ENCODE peak calls at places on chromosome 3, in seven cellular contexts. V is cardiac fibroblast, G is HFF-Myc, T is OCI-LY7, I is breast epithelium, R is GM12878, E is AG09309. U is an unnamed sample.

GRCh38 chr3:129001817-129002572 is 891 bp downstream of the EFCC1 start:
- DNase-seq in E (no peak), R (no peak), V (no peak), T (peak), I (no peak), G (no peak), U (no peak)

GRCh38 chr3:41498847-41499246 is 299.5 kb downstream of the CTNNB1 start:
- DNase-seq in I (no peak), V (no peak), E (no peak), R (no peak), T (no peak), G (no peak), U (no peak)

GRCh38 chr3:195094211-195094921 is 176.6 kb downstream of the XXYLT1 start:
- DNase-seq in V (no peak), T (peak), I (no peak), G (no peak), R (peak), E (no peak), U (peak)

GRCh38 chr3:132006605-132007204 is 28.1 kb downstream of the CPNE4 start:
- DNase-seq in V (peak), T (peak), G (no peak), E (no peak), R (no peak), I (no peak), U (no peak)

GRCh38 chr3:36663666-36664291 is 100.6 kb downstream of the DCLK3 start:
- DNase-seq in I (no peak), E (no peak), R (no peak), G (no peak), V (peak), T (no peak), U (no peak)

GRCh38 chr3:11907667-11908660 is 61.3 kb upstream of the TAMM41 start:
- DNase-seq in G (no peak), I (no peak), R (no peak), E (no peak), V (no peak), T (no peak), U (no peak)

GRCh38 chr3:13620776-13621365 is 71.9 kb downstream of the FBLN2 start:
- DNase-seq in G (no peak), V (no peak), I (no peak), R (no peak), T (no peak), E (no peak), U (no peak)

GRCh38 chr3:131712662-131713061 is 209.9 kb upstream of the MRPL3 start:
- DNase-seq in E (no peak), V (no peak), I (no peak), R (no peak), T (no peak), G (no peak), U (no peak)

GRCh38 chr3:132615911-132616310 is 18.8 kb downstream of the ACKR4 start:
- DNase-seq in G (no peak), V (peak), T (no peak), I (no peak), R (no peak), E (no peak), U (no peak)

GRCh38 chr3:146117406-146118285 is 43.3 kb downstream of the PLOD2 start:
- DNase-seq in R (no peak), V (peak), I (no peak), T (no peak), E (peak), G (peak), U (no peak)

GRCh38 chr3:3141939-3142338 is 15.2 kb downstream of the TRNT1 start:
- DNase-seq in T (no peak), R (no peak), G (no peak), V (no peak), E (no peak), I (no peak), U (no peak)

GRCh38 chr3:143209715-143210059 is 90.1 kb downstream of the CHST2 start:
- DNase-seq in E (no peak), R (no peak), V (no peak), T (no peak), G (no peak), I (no peak), U (no peak)

GRCh38 chr3:15519096-15519495 is 2.4 kb downstream of the COLQ start:
- DNase-seq in V (no peak), E (no peak), T (no peak), I (no peak), G (no peak), R (no peak), U (no peak)

GRCh38 chr3:144770813-144771400 is 799.3 kb downstream of the DIPK2A start:
- DNase-seq in G (peak), E (peak), T (no peak), R (no peak), V (peak), I (no peak), U (no peak)

GRCh38 chr3:170220871-170221270 is 1.4 kb upstream of the PRKCI start:
- DNase-seq in V (peak), I (no peak), R (no peak), T (no peak), G (no peak), E (no peak), U (no peak)

GRCh38 chr3:12187448-12188327 is 29.0 kb upstream of the TIMP4 start:
- DNase-seq in I (no peak), R (peak), V (peak), E (no peak), T (no peak), G (no peak), U (peak)

GRCh38 chr3:159882784-159883779 is 105.6 kb upstream of the IL12A start:
- DNase-seq in V (peak), R (no peak), I (no peak), G (peak), T (no peak), E (no peak), U (no peak)

GRCh38 chr3:128784228-128784627 is 58.2 kb downstream of the RAB7A start:
- DNase-seq in V (no peak), T (peak), G (no peak), E (no peak), R (no peak), I (no peak), U (no peak)

GRCh38 chr3:110376119-110376518 is 695.5 kb upstream of the NECTIN3 start:
- DNase-seq in V (no peak), R (no peak), I (no peak), T (no peak), G (no peak), E (no peak), U (no peak)

GRCh38 chr3:106758459-106758858 is 618.8 kb upstream of the CCDC54 start:
- DNase-seq in R (no peak), E (no peak), I (no peak), V (no peak), G (no peak), T (no peak), U (no peak)

GRCh38 chr3:13708871-13709595 is 160.1 kb downstream of the FBLN2 start:
- DNase-seq in G (no peak), E (no peak), T (no peak), V (no peak), R (no peak), I (no peak), U (no peak)

GRCh38 chr3:119294889-119295769 is 946 bp downstream of the ARHGAP31 start:
- DNase-seq in G (no peak), E (no peak), V (peak), R (no peak), I (no peak), T (peak), U (peak)

GRCh38 chr3:56816061-56816460 is 14.3 kb upstream of the ARHGEF3 start:
- DNase-seq in T (no peak), R (no peak), E (no peak), I (no peak), G (no peak), V (no peak), U (no peak)

GRCh38 chr3:56469141-56469540 is 874 bp upstream of the ERC2 start:
- DNase-seq in R (no peak), G (no peak), T (no peak), V (no peak), I (no peak), E (no peak), U (no peak)

GRCh38 chr3:86180696-86181095 is 810.3 kb downstream of the VGLL3 start:
- DNase-seq in V (no peak), G (no peak), R (no peak), I (no peak), T (no peak), E (no peak), U (no peak)

GRCh38 chr3:9875448-9875847 is 4.6 kb downstream of the CIDEC start:
- DNase-seq in V (no peak), T (no peak), R (no peak), G (no peak), I (no peak), E (no peak), U (no peak)

GRCh38 chr3:105653868-105654267 is 214.9 kb downstream of the CBLB start:
- DNase-seq in V (no peak), G (no peak), R (no peak), E (no peak), T (no peak), I (no peak), U (no peak)

GRCh38 chr3:71441217-71441924 is 142.2 kb downstream of the FOXP1 start:
- DNase-seq in T (no peak), V (no peak), R (no peak), E (no peak), I (no peak), G (no peak), U (no peak)

GRCh38 chr3:34008191-34008590 is 209.8 kb downstream of the PDCD6IP start:
- DNase-seq in R (no peak), V (peak), T (peak), E (no peak), I (no peak), G (no peak), U (no peak)

GRCh38 chr3:155391104-155391503 is 97.6 kb upstream of the STRIT1 start:
- DNase-seq in V (peak), I (no peak), R (no peak), G (peak), E (peak), T (no peak), U (no peak)

GRCh38 chr3:106191913-106192312 is 323.1 kb upstream of the CBLB start:
- DNase-seq in I (no peak), G (no peak), E (no peak), V (no peak), R (no peak), T (no peak), U (no peak)

GRCh38 chr3:143288944-143289343 is 169.4 kb downstream of the CHST2 start:
- DNase-seq in R (no peak), I (no peak), V (no peak), G (no peak), E (no peak), T (no peak), U (no peak)

GRCh38 chr3:65584002-65584401 is 454.7 kb downstream of the MAGI1 start:
- DNase-seq in G (no peak), V (no peak), E (no peak), T (no peak), R (no peak), I (no peak), U (no peak)

GRCh38 chr3:132606085-132606484 is 9.0 kb downstream of the ACKR4 start:
- DNase-seq in E (no peak), I (no peak), R (no peak), T (no peak), V (peak), G (no peak), U (no peak)

GRCh38 chr3:40851836-40852235 is 327.1 kb downstream of the ZNF621 start:
- DNase-seq in R (no peak), E (no peak), V (no peak), G (no peak), I (no peak), T (no peak), U (no peak)

GRCh38 chr3:46695177-46695961 is 1.9 kb upstream of the ALS2CL start:
- DNase-seq in R (no peak), V (peak), G (no peak), E (no peak), T (peak), I (no peak), U (peak)

GRCh38 chr3:159624616-159625015 is 364.0 kb upstream of the IL12A start:
- DNase-seq in V (no peak), I (no peak), R (no peak), E (no peak), G (no peak), T (no peak), U (no peak)

GRCh38 chr3:187185759-187186158 is 11.5 kb upstream of the RTP1 start:
- DNase-seq in G (no peak), T (no peak), E (no peak), R (no peak), I (no peak), V (no peak), U (no peak)

GRCh38 chr3:29693863-29694262 is 413.0 kb downstream of the RBMS3 start:
- DNase-seq in R (no peak), V (peak), G (peak), I (no peak), E (peak), T (no peak), U (no peak)
- H3K4me3 ChIP-seq in R (no peak), V (no peak), G (no peak), I (no peak), E (no peak), T (no peak), U (no peak)

GRCh38 chr3:150303776-150304175 is 104.3 kb upstream of the TSC22D2 start:
- DNase-seq in R (peak), E (no peak), G (no peak), V (peak), I (no peak), T (peak), U (peak)
- TF ChIP-seq CTCF in R (peak), E (peak), G (peak), V (peak), I (no peak), T (peak), U (peak)

DNA sequence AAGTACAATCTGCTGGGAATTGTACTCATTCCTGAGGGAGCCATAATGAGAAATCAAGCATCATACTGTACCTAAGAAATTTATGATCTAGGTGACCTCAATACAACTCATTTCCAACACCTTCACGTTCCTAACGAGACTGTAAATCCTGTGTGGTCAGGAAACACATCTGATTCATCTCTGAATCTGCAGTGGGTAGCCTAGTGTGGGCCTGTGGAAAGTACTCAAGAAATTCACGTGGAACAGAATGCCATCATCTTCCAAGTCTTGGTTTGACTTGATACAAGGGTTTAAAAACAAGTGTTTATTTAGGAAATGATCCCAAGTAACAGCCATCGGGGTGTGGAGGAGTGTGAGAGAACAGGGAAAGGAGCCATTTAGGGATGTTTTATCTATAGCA is 568.9 kb downstream of the EDEM1 start:
- DNase-seq in G (no peak), I (no peak), T (no peak), R (no peak), V (no peak), E (no peak), U (no peak)
- H3K4me3 ChIP-seq in G (no peak), I (no peak), T (no peak), R (no peak), V (no peak), E (no peak), U (no peak)

GRCh38 chr3:50230106-50230832 is 5.7 kb upstream of the GNAI2 start:
- DNase-seq in G (no peak), V (no peak), E (no peak), R (no peak), T (no peak), I (no peak), U (no peak)

GRCh38 chr3:50230833-50231125 is 5.2 kb upstream of the GNAI2 start:
- DNase-seq in G (no peak), T (no peak), E (no peak), R (no peak), I (no peak), V (peak), U (no peak)

GRCh38 chr3:50231581-50231980 is 4.4 kb upstream of the GNAI2 start:
- DNase-seq in V (no peak), T (no peak), I (no peak), E (no peak), R (no peak), G (no peak), U (no peak)

GRCh38 chr3:50235716-50236483 is at the start of gene GNAI2:
- DNase-seq in I (peak), R (peak), G (peak), T (peak), V (peak), E (peak), U (peak)

DNA sequence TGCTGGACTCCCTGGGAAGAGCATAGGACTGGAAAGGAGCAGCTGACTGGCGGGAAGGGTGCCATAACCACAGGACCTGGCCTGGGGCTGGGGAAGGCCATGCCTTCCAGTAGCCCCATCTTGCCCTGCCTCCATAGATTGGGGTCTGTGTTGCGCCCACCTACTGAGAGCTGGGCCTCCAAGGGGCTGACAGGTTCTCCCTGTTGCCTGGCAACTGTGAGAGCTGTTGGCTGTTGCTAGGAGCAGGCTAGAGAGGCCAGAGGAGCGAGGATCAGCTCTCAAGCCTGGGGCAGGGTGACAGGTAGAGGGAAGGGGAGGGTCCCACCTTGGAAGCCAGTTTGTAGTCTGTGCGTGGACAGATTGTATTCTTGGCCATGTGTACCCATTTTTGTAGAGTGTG is 2.8 kb upstream of the GNAI2 start:
- DNase-seq in I (no peak), V (no peak), E (no peak), G (no peak), R (no peak), T (no peak), U (no peak)
- TF ChIP-seq CTCF in I (no peak), V (no peak), E (no peak), G (no peak), R (no peak), T (no peak), U (no peak)

GRCh38 chr3:138995706-138996105 is 10.4 kb downstream of the PRR23A start:
- DNase-seq in V (no peak), R (no peak), T (no peak), E (no peak), G (no peak), I (no peak), U (no peak)
- H3K4me3 ChIP-seq in V (no peak), R (no peak), T (no peak), E (no peak), G (no peak), I (no peak), U (no peak)

DNA sequence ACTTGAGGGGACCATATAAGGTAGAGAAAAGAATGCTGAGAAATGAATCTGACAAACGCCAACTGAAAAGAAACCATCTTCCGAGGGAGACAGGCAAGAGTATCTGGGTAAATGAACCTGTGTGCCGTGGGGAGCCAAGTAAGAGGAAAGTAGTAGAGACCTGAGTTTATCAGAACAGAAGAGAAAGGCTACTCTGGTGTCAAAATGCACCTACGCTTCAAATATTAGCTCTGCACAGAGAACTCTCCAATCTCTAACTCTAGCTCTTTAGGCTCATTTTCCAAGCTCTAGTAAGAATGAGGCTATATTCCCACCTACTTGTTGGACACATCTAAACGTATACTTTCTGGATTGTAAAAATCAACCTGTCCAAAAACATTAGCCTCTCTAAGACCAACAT is 53.5 kb downstream of the TOP2B start:
- DNase-seq in E (no peak), G (no peak), I (no peak), R (no peak), T (no peak), V (no peak), U (no peak)
- TF ChIP-seq CTCF in E (no peak), G (no peak), I (no peak), R (no peak), T (no peak), V (no peak), U (no peak)

GRCh38 chr3:49719214-49719884 is at the start of gene AMIGO3:
- DNase-seq in T (peak), V (peak), E (peak), I (peak), G (peak), R (peak), U (peak)
- H3K4me3 ChIP-seq in T (peak), V (peak), E (peak), I (peak), G (peak), R (peak), U (peak)

GRCh38 chr3:123258359-123258758 is 56.6 kb downstream of the SEC22A start:
- DNase-seq in G (no peak), T (no peak), V (no peak), E (no peak), I (no peak), R (no peak), U (no peak)

GRCh38 chr3:123261666-123262065 is 59.9 kb downstream of the SEC22A start:
- DNase-seq in E (no peak), R (no peak), V (no peak), T (peak), I (no peak), G (no peak), U (no peak)

GRCh38 chr3:123258811-123259420 is 57.2 kb downstream of the SEC22A start:
- DNase-seq in R (no peak), V (peak), T (peak), I (no peak), G (peak), E (peak), U (no peak)

GRCh38 chr3:123262226-123262625 is 60.5 kb downstream of the SEC22A start:
- DNase-seq in V (no peak), T (no peak), R (no peak), G (no peak), E (no peak), I (no peak), U (no peak)

GRCh38 chr3:123256256-123256655 is 54.5 kb downstream of the SEC22A start:
- DNase-seq in E (no peak), T (no peak), R (no peak), I (no peak), V (no peak), G (no peak), U (no peak)
- TF ChIP-seq CTCF in E (no peak), T (no peak), R (no peak), I (no peak), V (no peak), G (no peak), U (no peak)

GRCh38 chr3:149282836-149283235 is 50.6 kb downstream of the TM4SF18 start:
- DNase-seq in V (no peak), I (no peak), E (no peak), R (no peak), G (no peak), T (no peak), U (no peak)
- H3K4me3 ChIP-seq in V (no peak), I (no peak), E (no peak), R (no peak), G (no peak), T (no peak), U (no peak)

U was measured in GM06990.